ENCODE peak calls at places on chromosome 13, in four cellular contexts. O is fibroblast of lung, N is lower leg skin, J is uterus. Y is an unnamed sample.

GRCh38 chr13:97659602-97660001 is 225.6 kb downstream of the RAP2A start:
- DNase-seq in J (no peak), N (no peak), O (peak; percentile 47), Y (no peak)

GRCh38 chr13:41017744-41018582 is 1.2 kb downstream of the ELF1 start:
- DNase-seq in N (no peak), O (no peak), J (no peak), Y (peak; percentile 35)

GRCh38 chr13:109028626-109029025 is 399.2 kb downstream of the MYO16 start:
- DNase-seq in J (no peak), N (no peak), O (peak; percentile 3), Y (no peak)

GRCh38 chr13:41496420-41497234 is 39.3 kb downstream of the RGCC start:
- DNase-seq in J (no peak), O (peak; percentile 63), N (no peak), Y (no peak)

GRCh38 chr13:94595006-94595942 is 678 bp downstream of the TGDS start:
- DNase-seq in O (peak; percentile 29), N (no peak), J (no peak), Y (peak; percentile 40)

GRCh38 chr13:60095300-60095699 is 68.4 kb downstream of the DIAPH3 start:
- DNase-seq in O (no peak), N (no peak), J (no peak), Y (no peak)

GRCh38 chr13:113105032-113105993 is at the start of gene F7:
- DNase-seq in O (no peak), J (no peak), N (no peak), Y (no peak)

GRCh38 chr13:101700598-101700997 is 248.1 kb downstream of the ITGBL1 start:
- DNase-seq in O (peak; percentile 83), J (no peak), N (peak; percentile 56), Y (peak; percentile 72)

GRCh38 chr13:85040176-85040660 is 759.0 kb downstream of the SLITRK6 start:
- DNase-seq in J (no peak), O (no peak), N (no peak), Y (no peak)

GRCh38 chr13:110423689-110424302 is 116.7 kb downstream of the COL4A2 start:
- DNase-seq in J (no peak), N (no peak), O (no peak), Y (no peak)

GRCh38 chr13:74092711-74093110 is 41.5 kb downstream of the KLF12 start:
- DNase-seq in N (no peak), O (no peak), J (no peak), Y (no peak)

GRCh38 chr13:110644892-110645521 is 29.7 kb downstream of the NAXD start:
- DNase-seq in N (no peak), O (peak; percentile 64), J (no peak), Y (no peak)

GRCh38 chr13:104485571-104485970 is 1419.4 kb upstream of the SLC10A2 start:
- DNase-seq in J (no peak), O (no peak), N (no peak), Y (no peak)

GRCh38 chr13:93224545-93224944 is 2.1 kb upstream of the GPC6 start:
- DNase-seq in J (no peak), N (no peak), O (no peak), Y (no peak)

GRCh38 chr13:101511766-101512165 is 59.3 kb downstream of the ITGBL1 start:
- DNase-seq in O (no peak), N (no peak), J (no peak), Y (no peak)

GRCh38 chr13:28585557-28585956 is 73.4 kb upstream of the POMP start:
- DNase-seq in J (no peak), O (no peak), N (no peak), Y (no peak)

GRCh38 chr13:97328222-97328790 is 105.7 kb upstream of the RAP2A start:
- DNase-seq in J (no peak), N (no peak), O (peak; percentile 74), Y (no peak)

GRCh38 chr13:33069365-33069764 is 53.1 kb downstream of the KL start:
- DNase-seq in J (no peak), O (peak; percentile 28), N (no peak), Y (peak; percentile 30)
- TF ChIP-seq CTCF in J (peak; percentile 20), O (peak; percentile 34), N (no peak), Y (no peak)

GRCh38 chr13:103140001-103140671 is 73.9 kb upstream of the SLC10A2 start:
- DNase-seq in N (no peak), O (peak; percentile 2), J (no peak), Y (peak; percentile 50)
- TF ChIP-seq CTCF in N (no peak), O (peak; percentile 22), J (no peak), Y (peak; percentile 41)

GRCh38 chr13:90233933-90234672 is 1113.4 kb upstream of the MIR17HG start:
- DNase-seq in J (no peak), O (no peak), N (no peak), Y (no peak)
- TF ChIP-seq CTCF in J (no peak), O (no peak), N (no peak), Y (no peak)

GRCh38 chr13:69591437-69591836 is 516.2 kb upstream of the ATXN8OS start:
- DNase-seq in N (no peak), J (no peak), O (no peak), Y (no peak)

GRCh38 chr13:69589531-69589930 is 518.1 kb upstream of the ATXN8OS start:
- DNase-seq in N (no peak), O (no peak), J (no peak), Y (no peak)

GRCh38 chr13:69580255-69580654 is 527.4 kb upstream of the ATXN8OS start:
- DNase-seq in O (no peak), J (no peak), N (no peak), Y (no peak)

GRCh38 chr13:69585656-69586055 is 522.0 kb upstream of the ATXN8OS start:
- DNase-seq in J (no peak), O (no peak), N (no peak), Y (no peak)
- TF ChIP-seq CTCF in J (no peak), O (no peak), N (no peak), Y (no peak)